ENCODE peak calls at places on chromosomes 4 and X, in ten cellular contexts. J is cardiac muscle cell; W is lower lobe of right lung; I is adrenal gland; L is CD8-positive, alpha-beta T cell; S is PC-9; V is SK-N-SH; H is breast epithelium; N is astrocyte; F is heart right ventricle. K is an unnamed sample.
A peak's percentile ranks its signal among the peaks of the same experiment; 100 is the strongest.

GRCh38 chrX:131841496-131842410 is 181.3 kb upstream of the STK26 start:
- DNase-seq in L (no peak), S (peak; percentile 45), F (peak; percentile 11), J (peak; percentile 63), V (peak; percentile 81), N (peak; percentile 12), I (no peak), H (no peak), W (no peak), K (no peak)

GRCh38 chrX:9682456-9682855 is 83.2 kb downstream of the GPR143 start:
- DNase-seq in V (no peak), W (no peak), H (no peak), N (no peak), L (no peak), S (no peak), I (no peak), J (peak; percentile 44), F (no peak), K (no peak)

GRCh38 chr4:74962584-74962983 is 29.7 kb downstream of the PARM1 start:
- DNase-seq in F (no peak), V (no peak), H (no peak), S (no peak), N (no peak), J (no peak), L (no peak), W (no peak), I (no peak), K (no peak)

GRCh38 chr4:70705146-70705855 is 16.5 kb upstream of the RUFY3 start:
- DNase-seq in V (peak; percentile 91), H (peak; percentile 44), S (peak; percentile 72), N (peak; percentile 44), F (peak; percentile 76), W (peak; percentile 91), I (peak; percentile 70), L (peak; percentile 38), J (peak; percentile 71), K (peak; percentile 47)

GRCh38 chr4:83189631-83190136 is 75.2 kb upstream of the PLAC8 start:
- DNase-seq in N (no peak), F (no peak), S (no peak), L (no peak), V (no peak), H (no peak), J (no peak), I (no peak), W (no peak), K (no peak)

GRCh38 chr4:151169900-151170299 is 70.5 kb downstream of the RPS3A start:
- DNase-seq in L (no peak), V (peak; percentile 9), N (peak; percentile 61), I (no peak), H (no peak), J (peak; percentile 47), W (no peak), S (no peak), F (no peak), K (no peak)

GRCh38 chrX:11272863-11273262 is 20.4 kb upstream of the AMELX start:
- DNase-seq in H (no peak), F (no peak), L (no peak), W (no peak), V (no peak), J (no peak), N (no peak), S (no peak), I (no peak), K (no peak)

GRCh38 chr4:48778431-48779094 is 1.5 kb downstream of the FRYL start:
- DNase-seq in I (no peak), F (no peak), W (no peak), H (no peak), N (peak; percentile 59), J (peak; percentile 64), V (peak; percentile 6), S (no peak), L (no peak), K (no peak)

DNA sequence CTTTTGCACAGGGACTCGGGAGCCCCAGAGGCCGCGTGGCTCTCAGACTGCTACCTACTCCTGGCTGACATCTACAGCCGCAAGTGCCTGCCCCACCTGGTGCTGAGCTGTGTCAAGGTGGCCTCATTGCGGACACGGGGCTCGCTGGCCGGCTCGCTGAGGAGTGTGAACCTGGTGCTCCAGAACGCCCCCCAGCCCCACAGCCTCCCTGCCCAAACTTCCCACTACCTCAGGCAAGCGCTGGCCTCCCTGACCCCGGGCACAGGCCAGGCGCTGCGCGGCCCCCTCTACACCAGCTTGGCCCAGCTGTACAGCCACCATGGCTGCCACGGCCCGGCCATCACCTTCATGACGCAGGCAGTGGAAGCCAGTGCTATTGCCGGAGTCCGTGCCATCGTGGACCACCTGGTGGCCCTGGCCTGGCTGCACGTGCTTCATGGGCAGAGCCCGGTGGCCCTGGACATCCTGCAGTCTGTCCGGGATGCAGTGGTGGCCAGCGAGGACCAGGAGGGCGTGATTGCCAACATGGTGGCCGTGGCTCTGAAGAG is 28.8 kb downstream of the SH3TC1 start:
- DNase-seq in I (no peak), V (no peak), J (no peak), H (no peak), N (no peak), L (no peak), W (no peak), S (no peak), F (no peak), K (no peak)
- H3K27ac ChIP-seq in I (peak overlapping the region; percentile 63), V (no peak overlapping the region), J (no peak overlapping the region), H (peak overlapping the region; percentile 68), N (no peak overlapping the region), L (no peak overlapping the region), W (peak overlapping the region; percentile 3), S (peak overlapping the region; percentile 26), F (no peak overlapping the region), K (no peak overlapping the region)

GRCh38 chr4:108171541-108172230 is 3.0 kb upstream of the LEF1 start:
- DNase-seq in F (no peak), J (no peak), H (no peak), V (peak; percentile 27), L (peak; percentile 16), W (no peak), I (no peak), N (no peak), S (no peak), K (no peak)
- H3K27ac ChIP-seq in F (no peak overlapping the region), J (no peak overlapping the region), H (peak overlapping the region; percentile 82), V (no peak overlapping the region), L (peak overlapping the region; percentile 71), W (no peak overlapping the region), I (peak overlapping the region; percentile 94), N (no peak overlapping the region), S (no peak overlapping the region), K (no peak overlapping the region)

GRCh38 chr4:110619401-110620247 is 3.3 kb downstream of the PITX2 start:
- DNase-seq in I (no peak), F (no peak), N (no peak), S (no peak), J (no peak), V (no peak), L (no peak), H (no peak), W (no peak), K (no peak)
- H3K27ac ChIP-seq in I (no peak overlapping the region), F (no peak overlapping the region), N (no peak overlapping the region), S (no peak overlapping the region), J (no peak overlapping the region), V (no peak overlapping the region), L (no peak overlapping the region), H (no peak overlapping the region), W (no peak overlapping the region), K (no peak overlapping the region)

GRCh38 chrX:103396660-103397059 is 20.3 kb downstream of the BEX3 start:
- DNase-seq in J (no peak), V (no peak), N (no peak), F (no peak), W (no peak), S (no peak), I (no peak), H (no peak), L (no peak), K (no peak)
- H3K27ac ChIP-seq in J (no peak overlapping the region), V (no peak overlapping the region), N (peak overlapping the region; percentile 87), F (no peak overlapping the region), W (no peak overlapping the region), S (no peak overlapping the region), I (no peak overlapping the region), H (no peak overlapping the region), L (no peak overlapping the region), K (no peak overlapping the region)

DNA sequence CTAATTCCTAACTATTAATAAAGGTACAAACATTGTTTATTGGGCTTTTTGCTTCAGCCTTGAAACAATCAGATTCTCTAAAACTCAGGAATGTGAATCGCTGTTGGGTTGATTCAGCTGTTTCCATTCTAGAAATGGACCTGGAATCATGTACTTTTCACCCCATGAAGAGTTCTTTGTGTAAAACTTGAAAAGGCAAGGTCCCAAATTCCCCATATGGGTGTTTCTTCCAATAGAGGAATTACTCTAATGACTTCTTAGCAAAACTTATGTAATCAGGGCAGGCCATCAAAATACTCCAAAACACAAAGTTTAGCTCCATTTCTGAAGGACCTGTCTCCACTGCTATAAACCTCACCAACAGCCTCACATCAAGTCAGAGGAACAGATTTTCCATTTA is 7.3 kb downstream of the AFAP1 start:
- DNase-seq in J (no peak), F (no peak), H (no peak), L (no peak), V (no peak), I (no peak), W (no peak), S (no peak), N (no peak), K (no peak)
- H3K27ac ChIP-seq in J (no peak overlapping the region), F (no peak overlapping the region), H (no peak overlapping the region), L (no peak overlapping the region), V (no peak overlapping the region), I (no peak overlapping the region), W (no peak overlapping the region), S (no peak overlapping the region), N (no peak overlapping the region), K (no peak overlapping the region)

GRCh38 chr4:8167291-8167690 is 8.7 kb upstream of the ABLIM2 start:
- DNase-seq in I (no peak), H (no peak), W (peak; percentile 49), V (no peak), J (no peak), N (no peak), L (no peak), S (no peak), F (no peak), K (no peak)
- H3K27ac ChIP-seq in I (peak overlapping the region; percentile 83), H (no peak overlapping the region), W (peak overlapping the region; percentile 51), V (no peak overlapping the region), J (no peak overlapping the region), N (no peak overlapping the region), L (no peak overlapping the region), S (peak overlapping the region; percentile 68), F (no peak overlapping the region), K (no peak overlapping the region)

GRCh38 chr4:107987916-107988762 is 1.6 kb upstream of the HADH start:
- DNase-seq in F (no peak), W (no peak), V (no peak), S (no peak), H (peak; percentile 59), L (no peak), I (no peak), N (no peak), J (no peak), K (no peak)

GRCh38 chr4:107988763-107989035 is 990 bp upstream of the HADH start:
- DNase-seq in V (no peak), L (no peak), H (no peak), S (no peak), N (no peak), I (no peak), W (no peak), F (no peak), J (no peak), K (no peak)

GRCh38 chr4:107989162-107989536 is 540 bp upstream of the HADH start:
- DNase-seq in N (no peak), J (no peak), S (no peak), I (no peak), W (no peak), H (no peak), V (no peak), F (no peak), L (no peak), K (no peak)

GRCh38 chr4:107991945-107992625 is 2.4 kb downstream of the HADH start:
- DNase-seq in H (no peak), J (peak; percentile 90), W (no peak), F (no peak), N (peak; percentile 18), V (no peak), L (no peak), S (no peak), I (no peak), K (no peak)

GRCh38 chr4:107989537-107990386 is at the start of gene HADH:
- DNase-seq in V (peak; percentile 97), L (peak; percentile 87), S (peak; percentile 85), H (peak; percentile 95), N (peak; percentile 78), W (peak; percentile 96), J (peak; percentile 94), F (peak; percentile 94), I (peak; percentile 97), K (peak; percentile 87)
- H3K27ac ChIP-seq in V (peak within 1 kb of the TSS; percentile 68), L (peak within 1 kb of the TSS; percentile 74), S (peak within 1 kb of the TSS; percentile 35), H (peak within 1 kb of the TSS; percentile 94), N (peak within 1 kb of the TSS; percentile 63), W (peak within 1 kb of the TSS; percentile 88), J (peak within 1 kb of the TSS; percentile 88), F (peak within 1 kb of the TSS; percentile 92), I (peak within 1 kb of the TSS; percentile 92), K (peak within 1 kb of the TSS; percentile 88)

K was measured in caudate nucleus.